ENCODE peak calls at places on chromosome 9, in nine cellular contexts. One of them, this sample, is unnamed. For H3K9me3 and H3K4me1, the result is how much of the 10 kb centered on the place peaks cover.

GRCh38 chr9:16069671-16070586 is 517.1 kb downstream of the CCDC171 start:
- DNase-seq in heart left ventricle: no peak
- DNase-seq in IMR-90: peak
- DNase-seq in A549: no peak
- DNase-seq in gastrocnemius medialis: no peak
- DNase-seq in body of pancreas: no peak
- DNase-seq in adrenal gland: no peak
- DNase-seq in right lobe of liver: no peak
- DNase-seq in stomach: no peak
- DNase-seq in this sample: no peak

GRCh38 chr9:110183208-110184145 is 24.5 kb downstream of the C9orf152 start:
- DNase-seq in right lobe of liver: peak
- DNase-seq in A549: peak
- DNase-seq in stomach: peak
- DNase-seq in IMR-90: peak
- DNase-seq in adrenal gland: peak
- DNase-seq in gastrocnemius medialis: peak
- DNase-seq in heart left ventricle: peak
- DNase-seq in body of pancreas: peak
- DNase-seq in this sample: peak

GRCh38 chr9:91682806-91683205 is 259.2 kb upstream of the NFIL3 start:
- DNase-seq in body of pancreas: no peak
- DNase-seq in heart left ventricle: no peak
- DNase-seq in IMR-90: peak
- DNase-seq in A549: no peak
- DNase-seq in stomach: no peak
- DNase-seq in adrenal gland: no peak
- DNase-seq in right lobe of liver: no peak
- DNase-seq in gastrocnemius medialis: no peak
- DNase-seq in this sample: no peak

GRCh38 chr9:70594546-70594945 is 180.1 kb upstream of the KLF9 start:
- DNase-seq in right lobe of liver: no peak
- DNase-seq in A549: no peak
- DNase-seq in gastrocnemius medialis: no peak
- DNase-seq in body of pancreas: no peak
- DNase-seq in stomach: no peak
- DNase-seq in heart left ventricle: no peak
- DNase-seq in adrenal gland: no peak
- DNase-seq in IMR-90: no peak
- DNase-seq in this sample: no peak

GRCh38 chr9:133142657-133143592 is 20.8 kb downstream of the GBGT1 start:
- DNase-seq in adrenal gland: peak
- DNase-seq in right lobe of liver: no peak
- DNase-seq in IMR-90: no peak
- DNase-seq in body of pancreas: no peak
- DNase-seq in A549: no peak
- DNase-seq in stomach: peak
- DNase-seq in heart left ventricle: no peak
- DNase-seq in gastrocnemius medialis: no peak
- DNase-seq in this sample: peak

GRCh38 chr9:100813871-100814270 is 214.7 kb upstream of the PLPPR1 start:
- DNase-seq in gastrocnemius medialis: no peak
- DNase-seq in A549: no peak
- DNase-seq in body of pancreas: no peak
- DNase-seq in adrenal gland: no peak
- DNase-seq in heart left ventricle: no peak
- DNase-seq in stomach: no peak
- DNase-seq in IMR-90: no peak
- DNase-seq in right lobe of liver: no peak
- DNase-seq in this sample: no peak

GRCh38 chr9:18442629-18443491 is 31.1 kb upstream of the ADAMTSL1 start:
- DNase-seq in stomach: peak
- DNase-seq in adrenal gland: peak
- DNase-seq in heart left ventricle: peak
- DNase-seq in body of pancreas: peak
- DNase-seq in IMR-90: peak
- DNase-seq in A549: peak
- DNase-seq in right lobe of liver: peak
- DNase-seq in gastrocnemius medialis: peak
- DNase-seq in this sample: peak

GRCh38 chr9:105438136-105438839 is 9.5 kb upstream of the FSD1L start:
- DNase-seq in heart left ventricle: no peak
- DNase-seq in adrenal gland: no peak
- DNase-seq in body of pancreas: no peak
- DNase-seq in A549: no peak
- DNase-seq in stomach: no peak
- DNase-seq in IMR-90: peak
- DNase-seq in gastrocnemius medialis: peak
- DNase-seq in right lobe of liver: no peak
- DNase-seq in this sample: no peak

GRCh38 chr9:69299316-69299715 is 25.7 kb upstream of the ENTREP1 start:
- DNase-seq in gastrocnemius medialis: no peak
- DNase-seq in heart left ventricle: no peak
- DNase-seq in adrenal gland: no peak
- DNase-seq in right lobe of liver: no peak
- DNase-seq in stomach: no peak
- DNase-seq in body of pancreas: no peak
- DNase-seq in A549: no peak
- DNase-seq in IMR-90: no peak
- DNase-seq in this sample: no peak

GRCh38 chr9:4238522-4238921 is 61.3 kb downstream of the GLIS3 start:
- DNase-seq in right lobe of liver: no peak
- DNase-seq in body of pancreas: no peak
- DNase-seq in gastrocnemius medialis: no peak
- DNase-seq in IMR-90: peak
- DNase-seq in stomach: no peak
- DNase-seq in A549: no peak
- DNase-seq in adrenal gland: no peak
- DNase-seq in heart left ventricle: no peak
- DNase-seq in this sample: no peak

GRCh38 chr9:4048441-4048840 is 251.4 kb downstream of the GLIS3 start:
- DNase-seq in A549: peak
- DNase-seq in heart left ventricle: no peak
- DNase-seq in right lobe of liver: no peak
- DNase-seq in IMR-90: peak
- DNase-seq in adrenal gland: no peak
- DNase-seq in gastrocnemius medialis: no peak
- DNase-seq in body of pancreas: no peak
- DNase-seq in stomach: no peak
- DNase-seq in this sample: no peak

GRCh38 chr9:78971505-78971904 is 600.3 kb upstream of the TLE4 start:
- DNase-seq in stomach: no peak
- DNase-seq in gastrocnemius medialis: no peak
- DNase-seq in heart left ventricle: no peak
- DNase-seq in adrenal gland: no peak
- DNase-seq in A549: no peak
- DNase-seq in IMR-90: no peak
- DNase-seq in body of pancreas: no peak
- DNase-seq in right lobe of liver: no peak
- DNase-seq in this sample: no peak

GRCh38 chr9:113011911-113012381 is at the start of gene ZNF883:
- DNase-seq in IMR-90: peak
- DNase-seq in adrenal gland: peak
- DNase-seq in stomach: peak
- DNase-seq in body of pancreas: peak
- DNase-seq in gastrocnemius medialis: no peak
- DNase-seq in right lobe of liver: no peak
- DNase-seq in heart left ventricle: peak
- DNase-seq in A549: peak
- DNase-seq in this sample: peak

GRCh38 chr9:94449486-94449885 is 105.4 kb upstream of the PCAT7 start:
- DNase-seq in stomach: no peak
- DNase-seq in heart left ventricle: no peak
- DNase-seq in IMR-90: no peak
- DNase-seq in adrenal gland: no peak
- DNase-seq in A549: no peak
- DNase-seq in gastrocnemius medialis: no peak
- DNase-seq in right lobe of liver: no peak
- DNase-seq in body of pancreas: no peak
- DNase-seq in this sample: no peak

GRCh38 chr9:97307091-97307490 is 368 bp upstream of the CCDC180 start:
- DNase-seq in heart left ventricle: peak
- DNase-seq in gastrocnemius medialis: peak
- DNase-seq in right lobe of liver: peak
- DNase-seq in IMR-90: peak
- DNase-seq in adrenal gland: peak
- DNase-seq in stomach: peak
- DNase-seq in A549: no peak
- DNase-seq in body of pancreas: peak
- DNase-seq in this sample: peak

GRCh38 chr9:33466565-33467495 is 6.9 kb downstream of the NOL6 start:
- DNase-seq in body of pancreas: peak
- DNase-seq in heart left ventricle: peak
- DNase-seq in gastrocnemius medialis: peak
- DNase-seq in A549: peak
- DNase-seq in right lobe of liver: peak
- DNase-seq in stomach: peak
- DNase-seq in adrenal gland: peak
- DNase-seq in IMR-90: peak
- DNase-seq in this sample: peak

DNA sequence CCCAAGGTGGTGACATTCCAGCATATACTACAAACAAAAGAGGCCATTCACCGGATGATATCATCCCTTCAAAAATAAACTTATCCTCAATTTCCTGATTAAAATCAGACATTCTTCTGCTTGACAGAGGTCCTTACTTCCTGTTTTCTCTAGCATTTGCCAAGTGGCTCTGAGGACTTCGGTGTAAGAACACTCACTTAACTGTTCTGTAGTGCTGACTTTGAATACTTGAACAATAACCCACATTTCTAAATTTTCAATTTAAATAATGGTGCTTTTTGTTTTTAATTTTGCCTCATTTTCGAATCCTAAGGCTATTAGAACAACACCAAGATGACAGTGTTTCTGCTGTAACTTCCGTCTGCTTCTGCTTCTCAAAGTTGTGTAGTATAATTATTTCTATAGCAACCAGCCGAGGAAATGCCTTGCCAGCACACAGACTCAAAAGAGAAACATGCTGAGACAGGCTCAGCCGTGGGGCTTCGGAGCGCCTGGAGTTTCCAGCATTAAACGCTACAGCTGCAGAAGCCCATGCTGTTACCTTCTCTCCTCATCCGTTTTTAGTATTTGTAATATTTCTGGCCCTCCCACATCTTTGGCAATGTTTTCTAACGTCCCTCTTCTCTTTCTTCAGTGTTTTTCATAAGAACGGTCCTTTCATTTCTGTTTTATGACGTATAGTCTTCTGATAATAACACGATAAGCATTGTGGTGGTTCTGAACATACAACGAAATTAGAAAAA is 19.5 kb upstream of the ANXA1 start:
- DNase-seq in adrenal gland: peak
- DNase-seq in stomach: peak
- DNase-seq in A549: no peak
- DNase-seq in gastrocnemius medialis: peak
- DNase-seq in right lobe of liver: peak
- DNase-seq in IMR-90: peak
- DNase-seq in heart left ventricle: peak
- DNase-seq in body of pancreas: peak
- DNase-seq in this sample: peak
- TF ChIP-seq POLR2A in adrenal gland: peak
- TF ChIP-seq POLR2A in stomach: no peak
- TF ChIP-seq POLR2A in A549: no peak
- TF ChIP-seq POLR2A in gastrocnemius medialis: peak
- TF ChIP-seq POLR2A in right lobe of liver: no peak
- TF ChIP-seq POLR2A in IMR-90: peak
- TF ChIP-seq POLR2A in heart left ventricle: no peak
- TF ChIP-seq POLR2A in body of pancreas: peak
- TF ChIP-seq POLR2A in this sample: no peak

DNA sequence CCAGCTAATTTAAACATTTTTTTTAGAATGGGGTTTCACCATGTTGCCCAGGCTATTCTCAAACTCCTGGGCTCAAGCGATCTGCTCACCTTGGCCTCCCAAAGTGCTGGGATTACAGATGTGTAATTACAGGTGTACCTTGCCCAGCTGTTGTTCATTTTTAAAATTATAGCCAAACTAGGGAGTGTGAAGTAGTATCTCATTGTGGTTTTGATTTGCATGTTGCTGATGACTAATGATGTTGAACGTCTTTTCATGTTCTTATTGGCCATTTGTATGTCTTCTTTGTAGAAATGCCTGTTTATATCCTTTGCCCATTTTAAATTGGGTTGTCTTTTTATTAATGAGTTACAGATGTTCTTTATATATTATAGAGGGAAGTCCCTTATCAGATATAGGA is 31.5 kb downstream of the EHMT1 start:
- DNase-seq in body of pancreas: no peak
- DNase-seq in heart left ventricle: no peak
- DNase-seq in adrenal gland: no peak
- DNase-seq in right lobe of liver: no peak
- DNase-seq in IMR-90: no peak
- DNase-seq in gastrocnemius medialis: no peak
- DNase-seq in stomach: no peak
- DNase-seq in A549: no peak
- DNase-seq in this sample: no peak
- H3K9me3 ChIP-seq in body of pancreas: under half
- H3K9me3 ChIP-seq in heart left ventricle: under half
- H3K9me3 ChIP-seq in adrenal gland: under half
- H3K9me3 ChIP-seq in right lobe of liver: under half
- H3K9me3 ChIP-seq in IMR-90: under half
- H3K9me3 ChIP-seq in gastrocnemius medialis: under half
- H3K9me3 ChIP-seq in stomach: under half
- H3K9me3 ChIP-seq in A549: under half
- H3K9me3 ChIP-seq in this sample: under half

DNA sequence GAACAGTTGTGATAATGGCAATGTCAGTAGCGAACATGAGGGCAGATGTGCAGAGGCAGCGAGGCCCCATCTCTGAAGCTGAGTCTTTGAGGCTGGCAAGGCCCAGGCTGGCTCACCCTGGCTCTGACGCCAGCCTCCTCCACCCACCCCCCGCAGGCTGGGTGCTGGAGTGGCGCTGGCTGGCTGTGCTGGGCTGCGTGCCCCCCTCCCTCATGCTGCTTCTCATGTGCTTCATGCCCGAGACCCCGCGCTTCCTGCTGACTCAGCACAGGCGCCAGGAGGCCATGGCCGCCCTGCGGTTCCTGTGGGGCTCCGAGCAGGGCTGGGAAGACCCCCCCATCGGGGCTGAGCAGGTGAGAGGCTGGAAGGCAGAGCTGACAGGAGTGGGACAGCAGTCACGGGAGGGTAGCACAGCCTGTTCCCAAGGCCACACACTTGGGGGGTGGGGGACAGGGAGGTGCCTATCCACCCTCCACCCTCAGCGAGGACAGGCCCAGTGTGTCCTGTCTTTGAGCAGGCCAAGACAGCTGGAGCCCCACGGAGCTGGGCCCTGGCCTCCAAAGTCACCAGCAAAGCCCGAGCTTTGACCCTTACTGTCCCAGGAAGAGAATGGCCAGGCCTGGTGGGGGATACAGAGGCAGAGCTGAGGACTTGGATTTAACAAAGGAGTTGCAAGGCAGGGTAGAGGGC is 5.6 kb downstream of the SLC2A8 start:
- DNase-seq in A549: no peak
- DNase-seq in body of pancreas: no peak
- DNase-seq in adrenal gland: peak
- DNase-seq in IMR-90: no peak
- DNase-seq in right lobe of liver: no peak
- DNase-seq in heart left ventricle: no peak
- DNase-seq in stomach: no peak
- DNase-seq in gastrocnemius medialis: no peak
- DNase-seq in this sample: no peak
- H3K4me1 ChIP-seq in A549: under half
- H3K4me1 ChIP-seq in body of pancreas: under half
- H3K4me1 ChIP-seq in adrenal gland: under half
- H3K4me1 ChIP-seq in IMR-90: under half
- H3K4me1 ChIP-seq in right lobe of liver: under half
- H3K4me1 ChIP-seq in heart left ventricle: under half
- H3K4me1 ChIP-seq in stomach: under half
- H3K4me1 ChIP-seq in gastrocnemius medialis: under half
- H3K4me1 ChIP-seq in this sample: under half

GRCh38 chr9:136116360-136117098 is 2.1 kb downstream of the TMEM250 start:
- DNase-seq in IMR-90: no peak
- DNase-seq in heart left ventricle: no peak
- DNase-seq in gastrocnemius medialis: no peak
- DNase-seq in right lobe of liver: no peak
- DNase-seq in body of pancreas: no peak
- DNase-seq in stomach: no peak
- DNase-seq in A549: no peak
- DNase-seq in adrenal gland: no peak
- DNase-seq in this sample: no peak
- TF ChIP-seq POLR2A in IMR-90: no peak
- TF ChIP-seq POLR2A in heart left ventricle: no peak
- TF ChIP-seq POLR2A in gastrocnemius medialis: no peak
- TF ChIP-seq POLR2A in right lobe of liver: no peak
- TF ChIP-seq POLR2A in body of pancreas: no peak
- TF ChIP-seq POLR2A in stomach: no peak
- TF ChIP-seq POLR2A in A549: no peak
- TF ChIP-seq POLR2A in adrenal gland: no peak
- TF ChIP-seq POLR2A in this sample: no peak